ENCODE peak calls at places on chromosome 6, in seven cellular contexts. F is lower lobe of right lung, E is dorsolateral prefrontal cortex, M is fibroblast of pulmonary artery, P is natural killer cell, R is sigmoid colon, J is fibroblast of lung. V is an unnamed sample.

GRCh38 chr6:45477785-45478184 is 100.1 kb upstream of the SUPT3H start:
- DNase-seq in M (no peak), R (no peak), E (peak; percentile 45), F (no peak), P (no peak), J (no peak), V (no peak)

GRCh38 chr6:45192556-45192955 is 135.6 kb upstream of the RUNX2 start:
- DNase-seq in R (no peak), F (no peak), J (peak; percentile 26), M (no peak), E (no peak), P (no peak), V (no peak)

GRCh38 chr6:13766201-13766634 is 48.1 kb downstream of the MCUR1 start:
- DNase-seq in P (no peak), M (peak; percentile 36), J (peak; percentile 63), E (no peak), R (peak; percentile 41), F (no peak), V (peak; percentile 55)

GRCh38 chr6:7532232-7532631 is 9.2 kb upstream of the DSP start:
- DNase-seq in J (no peak), M (no peak), P (no peak), F (peak; percentile 64), R (no peak), E (no peak), V (no peak)

GRCh38 chr6:54702772-54703171 is 143.8 kb upstream of the FAM83B start:
- DNase-seq in R (no peak), M (no peak), P (no peak), E (no peak), J (no peak), F (no peak), V (no peak)

GRCh38 chr6:105482227-105482839 is 79.5 kb upstream of the PREP start:
- DNase-seq in F (no peak), M (peak; percentile 61), E (no peak), J (peak; percentile 76), R (peak; percentile 73), P (no peak), V (no peak)

GRCh38 chr6:52417675-52418111 is 2.4 kb upstream of the EFHC1 start:
- DNase-seq in P (no peak), J (peak; percentile 69), R (no peak), E (no peak), F (no peak), M (peak; percentile 94), V (peak; percentile 77)

GRCh38 chr6:129356129-129356528 is 353.8 kb downstream of the ARHGAP18 start:
- DNase-seq in P (no peak), M (no peak), R (no peak), J (no peak), E (no peak), F (no peak), V (no peak)

GRCh38 chr6:41413250-41413649 is 77.8 kb downstream of the NCR2 start:
- DNase-seq in J (no peak), F (no peak), M (no peak), R (no peak), E (no peak), P (no peak), V (no peak)

GRCh38 chr6:164377348-164377747 is 932.1 kb downstream of the C6orf118 start:
- DNase-seq in E (no peak), R (no peak), M (no peak), P (no peak), J (no peak), F (no peak), V (no peak)

GRCh38 chr6:67210450-67210849 is 1424.6 kb upstream of the ADGRB3 start:
- DNase-seq in P (no peak), E (no peak), R (no peak), F (no peak), M (peak; percentile 53), J (no peak), V (no peak)

GRCh38 chr6:3868544-3868943 is 19.4 kb downstream of the FAM50B start:
- DNase-seq in P (no peak), E (no peak), J (peak; percentile 47), R (no peak), M (no peak), F (no peak), V (no peak)

GRCh38 chr6:20202699-20203302 is 9.5 kb downstream of the MBOAT1 start:
- DNase-seq in M (no peak), F (no peak), J (no peak), R (no peak), E (no peak), P (no peak), V (no peak)

GRCh38 chr6:11622156-11622555 is 84.6 kb downstream of the TMEM170B start:
- DNase-seq in P (no peak), R (no peak), F (no peak), E (no peak), J (no peak), M (peak; percentile 47), V (no peak)

GRCh38 chr6:143400258-143401059 is 50.0 kb downstream of the ADAT2 start:
- DNase-seq in P (no peak), M (peak; percentile 23), J (no peak), F (no peak), R (no peak), E (no peak), V (no peak)

DNA sequence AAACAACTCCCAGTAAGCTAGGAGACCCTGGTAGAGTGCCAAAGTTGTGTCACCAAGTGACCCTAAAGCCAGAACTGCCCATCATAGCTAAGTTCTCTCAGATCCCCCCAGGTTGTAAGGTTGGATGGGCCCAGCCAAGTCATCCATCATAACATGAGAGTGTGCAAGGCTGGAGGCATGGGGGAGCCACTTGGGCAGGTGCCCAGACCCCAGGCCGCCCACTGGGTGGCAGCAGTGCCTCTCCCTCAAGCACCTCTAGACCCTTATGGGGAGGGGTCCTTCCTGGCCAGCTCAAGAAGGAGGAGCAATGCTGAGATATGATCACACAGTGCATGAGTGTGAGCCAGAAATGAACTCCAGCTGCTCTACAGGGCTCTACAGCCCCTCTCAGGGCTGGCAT is 154.5 kb downstream of the MYLK4 start:
- DNase-seq in J (no peak), F (no peak), E (no peak), M (no peak), P (no peak), R (no peak), V (no peak)
- TF ChIP-seq CTCF in J (no peak), F (peak; percentile 12), E (no peak), M (no peak), P (no peak), R (no peak), V (no peak)

DNA sequence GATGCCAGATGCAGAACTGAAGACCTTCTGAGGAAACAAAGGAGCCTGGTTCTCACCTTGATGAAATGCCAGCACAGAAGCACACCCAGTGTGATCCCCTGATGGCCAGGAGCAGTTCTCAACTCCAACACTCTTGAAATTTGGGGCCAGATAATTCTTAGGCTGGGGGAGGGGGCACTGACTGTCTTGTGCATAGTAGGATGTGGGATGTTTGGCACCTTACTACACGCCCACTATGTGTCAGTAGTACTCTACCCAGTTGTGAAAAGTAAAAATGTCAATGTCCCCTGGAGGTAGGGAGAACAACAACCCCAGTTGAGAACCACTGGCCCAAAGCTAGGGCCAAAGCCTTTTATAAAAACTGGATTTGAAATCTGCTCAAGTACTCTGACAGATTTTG is 398.3 kb upstream of the ARID1B start:
- DNase-seq in E (no peak), J (no peak), M (no peak), R (no peak), F (no peak), P (no peak), V (no peak)
- TF ChIP-seq CTCF in E (no peak), J (no peak), M (no peak), R (no peak), F (no peak), P (no peak), V (no peak)

GRCh38 chr6:56845027-56845426 is 109.9 kb upstream of the BEND6 start:
- DNase-seq in E (no peak), R (no peak), J (no peak), P (no peak), M (no peak), F (no peak), V (no peak)

GRCh38 chr6:56842602-56843475 is 112.1 kb upstream of the BEND6 start:
- DNase-seq in J (peak; percentile 61), F (peak; percentile 60), P (no peak), R (peak; percentile 67), M (peak; percentile 56), E (no peak), V (no peak)

GRCh38 chr6:56841751-56842150 is 113.2 kb upstream of the BEND6 start:
- DNase-seq in J (no peak), E (no peak), M (no peak), P (no peak), F (no peak), R (no peak), V (no peak)

GRCh38 chr6:56841372-56841749 is 113.5 kb upstream of the BEND6 start:
- DNase-seq in M (no peak), R (no peak), P (no peak), E (no peak), J (no peak), F (no peak), V (no peak)

GRCh38 chr6:56843476-56844349 is 111.2 kb upstream of the BEND6 start:
- DNase-seq in E (peak; percentile 91), P (peak; percentile 40), M (peak; percentile 77), F (peak; percentile 81), R (peak; percentile 90), J (peak; percentile 80), V (peak; percentile 76)
- TF ChIP-seq CTCF in E (peak; percentile 60), P (no peak), M (no peak), F (peak; percentile 61), R (peak; percentile 73), J (peak; percentile 49), V (peak; percentile 65)

GRCh38 chr6:132596201-132596600 is 6.7 kb upstream of the TAAR5 start:
- DNase-seq in J (no peak), R (no peak), E (no peak), F (no peak), P (no peak), M (no peak), V (no peak)
- TF ChIP-seq CTCF in J (no peak), R (no peak), E (no peak), F (no peak), P (no peak), M (no peak), V (no peak)

GRCh38 chr6:68976260-68976659 is 341.2 kb downstream of the ADGRB3 start:
- DNase-seq in F (no peak), P (no peak), R (no peak), J (no peak), E (no peak), M (peak; percentile 7), V (no peak)

GRCh38 chr6:68978411-68978810 is 343.3 kb downstream of the ADGRB3 start:
- DNase-seq in P (no peak), F (no peak), E (no peak), M (no peak), R (no peak), J (no peak), V (no peak)

DNA sequence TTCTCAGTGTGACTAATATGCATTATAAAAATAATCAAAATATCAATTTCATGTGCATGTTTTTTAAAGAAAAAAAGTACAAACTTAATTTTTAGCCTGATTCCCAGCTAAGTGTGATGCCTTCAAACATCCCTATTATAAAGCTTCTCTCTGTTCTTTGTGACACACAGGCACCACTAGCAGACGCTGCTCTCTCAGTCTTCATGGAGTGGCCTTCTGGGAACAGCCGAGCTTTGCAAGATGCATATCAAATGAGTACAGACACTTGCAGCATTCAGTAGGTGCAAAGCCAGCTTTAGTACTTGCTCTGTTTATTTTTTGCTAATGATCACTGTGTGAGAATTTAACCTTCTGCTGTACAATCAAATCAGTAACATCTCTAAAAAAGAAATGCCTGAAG is 340.0 kb downstream of the ADGRB3 start:
- DNase-seq in E (peak; percentile 72), M (peak; percentile 30), P (no peak), R (no peak), F (no peak), J (peak; percentile 22), V (no peak)
- TF ChIP-seq CTCF in E (peak; percentile 58), M (peak; percentile 45), P (no peak), R (no peak), F (no peak), J (peak; percentile 35), V (no peak)

GRCh38 chr6:169326067-169326799 is 72.6 kb upstream of the THBS2 start:
- DNase-seq in J (peak; percentile 59), M (peak; percentile 62), F (no peak), R (no peak), E (peak; percentile 75), P (no peak), V (peak; percentile 22)
- TF ChIP-seq CTCF in J (peak; percentile 49), M (peak; percentile 55), F (no peak), R (no peak), E (peak; percentile 41), P (no peak), V (peak; percentile 67)